ENCODE peak calls at places on chromosomes 16 and 17, in five cellular contexts. One of them, this sample, is unnamed.

GRCh38 chr17:42174126-42174783 is 6.7 kb downstream of the KCNH4 start:
- DNase-seq in astrocyte of the spinal cord: no peak
- DNase-seq in effector CD4-positive, alpha-beta T cell: no peak
- DNase-seq in HEK293T: no peak
- DNase-seq in activated naive CD8-positive, alpha-beta T cell treated with anti-CD3 and anti-CD28 coated beads, Interleukin-2, amount 50 U/mL, for 24 hours: no peak
- DNase-seq in this sample: no peak

GRCh38 chr16:17404903-17405691 is 65.7 kb downstream of the XYLT1 start:
- DNase-seq in activated naive CD8-positive, alpha-beta T cell treated with anti-CD3 and anti-CD28 coated beads, Interleukin-2, amount 50 U/mL, for 24 hours: no peak
- DNase-seq in effector CD4-positive, alpha-beta T cell: no peak
- DNase-seq in astrocyte of the spinal cord: peak; percentile 91
- DNase-seq in HEK293T: no peak
- DNase-seq in this sample: no peak

GRCh38 chr17:80662557-80662956 is 117.9 kb downstream of the RPTOR start:
- DNase-seq in effector CD4-positive, alpha-beta T cell: no peak
- DNase-seq in astrocyte of the spinal cord: no peak
- DNase-seq in HEK293T: no peak
- DNase-seq in activated naive CD8-positive, alpha-beta T cell treated with anti-CD3 and anti-CD28 coated beads, Interleukin-2, amount 50 U/mL, for 24 hours: no peak
- DNase-seq in this sample: no peak

GRCh38 chr17:19731626-19732025 is 15.2 kb upstream of the SLC47A2 start:
- DNase-seq in effector CD4-positive, alpha-beta T cell: no peak
- DNase-seq in activated naive CD8-positive, alpha-beta T cell treated with anti-CD3 and anti-CD28 coated beads, Interleukin-2, amount 50 U/mL, for 24 hours: no peak
- DNase-seq in astrocyte of the spinal cord: no peak
- DNase-seq in HEK293T: no peak
- DNase-seq in this sample: no peak

GRCh38 chr16:66523861-66524354 is 26.0 kb downstream of the TK2 start:
- DNase-seq in effector CD4-positive, alpha-beta T cell: peak; percentile 20
- DNase-seq in astrocyte of the spinal cord: no peak
- DNase-seq in activated naive CD8-positive, alpha-beta T cell treated with anti-CD3 and anti-CD28 coated beads, Interleukin-2, amount 50 U/mL, for 24 hours: no peak
- DNase-seq in HEK293T: no peak
- DNase-seq in this sample: peak; percentile 29

GRCh38 chr17:57553991-57554825 is 190.9 kb downstream of the CCDC182 start:
- DNase-seq in activated naive CD8-positive, alpha-beta T cell treated with anti-CD3 and anti-CD28 coated beads, Interleukin-2, amount 50 U/mL, for 24 hours: no peak
- DNase-seq in astrocyte of the spinal cord: peak; percentile 76
- DNase-seq in HEK293T: no peak
- DNase-seq in effector CD4-positive, alpha-beta T cell: no peak
- DNase-seq in this sample: no peak

GRCh38 chr16:85393674-85394510 is 219.2 kb upstream of the GSE1 start:
- DNase-seq in effector CD4-positive, alpha-beta T cell: peak; percentile 50
- DNase-seq in HEK293T: peak; percentile 89
- DNase-seq in activated naive CD8-positive, alpha-beta T cell treated with anti-CD3 and anti-CD28 coated beads, Interleukin-2, amount 50 U/mL, for 24 hours: peak; percentile 85
- DNase-seq in astrocyte of the spinal cord: peak; percentile 60
- DNase-seq in this sample: peak; percentile 64

GRCh38 chr17:53628011-53628410 is 194.7 kb upstream of the KIF2B start:
- DNase-seq in activated naive CD8-positive, alpha-beta T cell treated with anti-CD3 and anti-CD28 coated beads, Interleukin-2, amount 50 U/mL, for 24 hours: no peak
- DNase-seq in effector CD4-positive, alpha-beta T cell: no peak
- DNase-seq in HEK293T: no peak
- DNase-seq in astrocyte of the spinal cord: peak; percentile 75
- DNase-seq in this sample: no peak

GRCh38 chr17:32763855-32764439 is 113.0 kb downstream of the MYO1D start:
- DNase-seq in effector CD4-positive, alpha-beta T cell: no peak
- DNase-seq in HEK293T: no peak
- DNase-seq in astrocyte of the spinal cord: no peak
- DNase-seq in activated naive CD8-positive, alpha-beta T cell treated with anti-CD3 and anti-CD28 coated beads, Interleukin-2, amount 50 U/mL, for 24 hours: no peak
- DNase-seq in this sample: no peak

GRCh38 chr16:30668393-30668792 is 10.2 kb downstream of the FBRS start:
- DNase-seq in effector CD4-positive, alpha-beta T cell: no peak
- DNase-seq in astrocyte of the spinal cord: no peak
- DNase-seq in HEK293T: no peak
- DNase-seq in activated naive CD8-positive, alpha-beta T cell treated with anti-CD3 and anti-CD28 coated beads, Interleukin-2, amount 50 U/mL, for 24 hours: no peak
- DNase-seq in this sample: no peak

GRCh38 chr16:12099451-12100123 is 123.1 kb downstream of the SNX29 start:
- DNase-seq in HEK293T: no peak
- DNase-seq in astrocyte of the spinal cord: no peak
- DNase-seq in effector CD4-positive, alpha-beta T cell: no peak
- DNase-seq in activated naive CD8-positive, alpha-beta T cell treated with anti-CD3 and anti-CD28 coated beads, Interleukin-2, amount 50 U/mL, for 24 hours: no peak
- DNase-seq in this sample: no peak

GRCh38 chr16:89375021-89375420 is 115.3 kb downstream of the ANKRD11 start:
- DNase-seq in effector CD4-positive, alpha-beta T cell: no peak
- DNase-seq in HEK293T: peak; percentile 45
- DNase-seq in activated naive CD8-positive, alpha-beta T cell treated with anti-CD3 and anti-CD28 coated beads, Interleukin-2, amount 50 U/mL, for 24 hours: no peak
- DNase-seq in astrocyte of the spinal cord: no peak
- DNase-seq in this sample: no peak

GRCh38 chr17:82536220-82537201 is 17.0 kb downstream of the FOXK2 start:
- DNase-seq in astrocyte of the spinal cord: peak; percentile 86
- DNase-seq in activated naive CD8-positive, alpha-beta T cell treated with anti-CD3 and anti-CD28 coated beads, Interleukin-2, amount 50 U/mL, for 24 hours: no peak
- DNase-seq in effector CD4-positive, alpha-beta T cell: no peak
- DNase-seq in HEK293T: no peak
- DNase-seq in this sample: no peak